ENCODE peak calls at places on chromosomes 5 and 9, in nine cellular contexts. X is brain microvascular endothelial cell, H is lower lobe of right lung, E is breast epithelium, L is heart right ventricle, O is mammary epithelial cell, M is pancreas, Y is A549, P is prostate gland. Z is an unnamed sample.

GRCh38 chr9:128424268-128424780 is 3.7 kb downstream of the CERCAM start:
- DNase-seq in L (no peak), H (no peak), O (no peak), X (no peak), Y (no peak), E (no peak), M (no peak), P (no peak), Z (no peak)

GRCh38 chr5:138274189-138274853 is at the start of gene GFRA3:
- DNase-seq in O (no peak), P (no peak), H (no peak), M (peak), E (no peak), X (no peak), Y (no peak), L (no peak), Z (no peak)

GRCh38 chr5:124583469-124584350 is 162.7 kb downstream of the ZNF608 start:
- DNase-seq in X (peak), Y (peak), E (no peak), H (no peak), O (peak), M (no peak), P (no peak), L (no peak), Z (no peak)

GRCh38 chr5:7396169-7397004 is 449 bp downstream of the ADCY2 start:
- DNase-seq in O (no peak), L (no peak), M (peak), Y (no peak), X (no peak), P (no peak), E (no peak), H (no peak), Z (no peak)

GRCh38 chr9:86947146-86948081 is at the start of gene GAS1:
- DNase-seq in H (peak), E (peak), X (peak), Y (peak), M (peak), O (peak), L (peak), P (peak), Z (peak)

GRCh38 chr9:95459218-95459617 is 57.6 kb downstream of the PTCH1 start:
- DNase-seq in X (no peak), H (no peak), E (no peak), L (no peak), Y (no peak), M (no peak), O (no peak), P (no peak), Z (no peak)

GRCh38 chr9:109101810-109102209 is 17.9 kb downstream of the TMEM245 start:
- DNase-seq in E (no peak), X (peak), P (peak), H (no peak), M (no peak), Y (peak), L (no peak), O (peak), Z (no peak)

GRCh38 chr5:117943120-117943519 is 1045.2 kb downstream of the DTWD2 start:
- DNase-seq in H (no peak), X (no peak), E (no peak), M (no peak), Y (no peak), L (no peak), P (no peak), O (no peak), Z (no peak)

GRCh38 chr9:132168347-132168746 is 6.5 kb downstream of the NTNG2 start:
- DNase-seq in H (no peak), X (no peak), E (no peak), M (no peak), L (no peak), Y (no peak), P (no peak), O (peak), Z (no peak)

GRCh38 chr9:99296375-99296951 is 74.4 kb downstream of the SEC61B start:
- DNase-seq in L (peak), Y (no peak), H (no peak), P (no peak), X (no peak), O (no peak), E (no peak), M (peak), Z (peak)

DNA sequence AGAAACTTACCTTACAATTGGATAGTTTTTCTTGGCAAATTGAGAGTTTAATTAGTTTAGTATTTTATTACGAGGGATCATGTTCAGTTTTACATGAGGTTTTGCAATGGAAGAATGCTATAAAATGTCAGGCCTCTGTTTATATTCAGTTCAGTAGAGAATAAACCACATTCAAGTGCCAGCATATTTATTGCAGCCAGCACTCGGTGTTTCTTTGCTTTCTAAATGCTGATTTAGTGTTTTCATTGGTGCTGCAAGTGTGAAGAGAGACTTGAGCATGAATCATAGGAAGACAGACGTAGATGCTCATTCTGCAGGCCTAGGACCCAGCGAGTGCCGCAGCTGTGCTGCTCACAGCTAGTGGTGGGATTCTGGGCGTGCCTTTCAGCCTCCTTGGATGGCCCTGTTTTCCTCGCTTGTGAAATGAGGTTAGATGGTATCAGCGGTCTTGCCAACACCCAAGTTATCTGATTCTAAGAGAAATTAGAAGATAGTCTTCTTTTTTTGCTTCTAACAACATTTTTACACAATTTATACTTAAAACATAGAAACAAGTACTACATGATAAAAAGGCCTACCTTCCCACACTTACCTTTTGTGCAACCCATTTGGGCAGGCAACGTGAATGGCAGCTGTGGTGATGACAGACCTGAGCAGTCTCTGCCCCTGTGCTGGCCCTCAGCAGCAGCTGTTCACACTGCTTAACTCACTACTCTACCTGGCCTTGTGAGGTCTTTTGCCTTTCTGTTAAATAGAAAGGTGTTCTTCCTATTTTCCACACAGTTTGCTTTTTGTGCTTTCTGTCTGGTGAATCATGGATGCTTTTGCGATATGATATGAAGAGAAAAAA is 26.8 kb upstream of the TNFAIP8 start:
- DNase-seq in E (no peak), H (no peak), P (peak), X (peak), O (no peak), Y (no peak), M (no peak), L (no peak), Z (no peak)
- H3K27ac ChIP-seq in E (no peak), H (no peak), P (peak), X (no peak), O (no peak), Y (peak), M (no peak), L (no peak), Z (peak)

GRCh38 chr5:51414516-51414915 is 31.3 kb downstream of the ISL1 start:
- DNase-seq in H (no peak), E (no peak), Y (no peak), O (peak), M (no peak), L (no peak), P (no peak), X (no peak), Z (no peak)

GRCh38 chr5:51411917-51412316 is 28.7 kb downstream of the ISL1 start:
- DNase-seq in O (no peak), M (no peak), X (no peak), H (no peak), E (no peak), P (no peak), Y (no peak), L (no peak), Z (no peak)

GRCh38 chr5:51416149-51416548 is 32.9 kb downstream of the ISL1 start:
- DNase-seq in E (no peak), Y (no peak), O (no peak), L (no peak), P (no peak), H (no peak), X (no peak), M (no peak), Z (no peak)
- TF ChIP-seq CTCF in E (no peak), Y (no peak), O (peak), L (no peak), P (no peak), H (no peak), X (no peak), M (no peak), Z (no peak)

DNA sequence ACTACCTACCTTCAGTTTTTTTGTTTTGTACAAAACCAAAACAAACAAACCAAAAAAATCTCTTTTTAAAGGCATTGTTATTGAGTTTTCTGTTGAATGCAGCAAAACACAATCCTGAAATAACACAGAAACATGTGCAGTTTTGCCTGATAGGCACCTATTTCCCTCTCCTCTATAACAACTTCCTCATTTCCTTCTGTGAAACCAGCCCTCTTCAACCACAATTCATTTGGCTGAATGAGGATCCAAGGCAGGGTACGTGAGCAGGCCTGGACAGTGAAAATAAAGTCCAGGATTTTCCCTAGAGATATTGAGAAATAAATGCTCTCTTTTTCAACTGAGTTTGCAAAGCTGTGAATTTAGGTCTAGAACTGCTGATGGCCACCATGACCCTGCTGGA is 134.8 kb upstream of the LARP1 start:
- DNase-seq in M (no peak), Y (no peak), O (no peak), L (no peak), E (no peak), P (no peak), H (no peak), X (no peak), Z (no peak)
- H3K27ac ChIP-seq in M (no peak), Y (no peak), O (no peak), L (no peak), E (no peak), P (no peak), H (no peak), X (no peak), Z (no peak)

GRCh38 chr9:111919875-111920274 is 23.3 kb downstream of the UGCG start:
- DNase-seq in P (no peak), E (no peak), X (no peak), Y (no peak), O (no peak), M (no peak), L (no peak), H (no peak), Z (no peak)
- TF ChIP-seq CTCF in P (no peak), E (no peak), X (no peak), Y (no peak), O (no peak), M (no peak), L (no peak), H (no peak), Z (no peak)

GRCh38 chr5:134656690-134657089 is 8.1 kb downstream of the SEC24A start:
- DNase-seq in H (no peak), E (no peak), X (no peak), O (no peak), Y (no peak), L (no peak), P (no peak), M (no peak), Z (no peak)
- H3K27ac ChIP-seq in H (no peak), E (no peak), X (no peak), O (no peak), Y (no peak), L (no peak), P (no peak), M (no peak), Z (no peak)

GRCh38 chr9:3865373-3865772 is 339.6 kb upstream of the RFX3 start:
- DNase-seq in M (no peak), X (no peak), O (peak), P (no peak), Y (no peak), L (no peak), H (no peak), E (no peak), Z (no peak)

GRCh38 chr9:3863686-3864085 is 337.9 kb upstream of the RFX3 start:
- DNase-seq in P (no peak), M (no peak), Y (no peak), X (no peak), O (no peak), H (no peak), L (no peak), E (no peak), Z (no peak)

GRCh38 chr9:3868012-3868411 is 342.2 kb upstream of the RFX3 start:
- DNase-seq in M (no peak), P (no peak), E (no peak), H (no peak), O (no peak), L (no peak), X (no peak), Y (no peak), Z (no peak)

GRCh38 chr9:3858961-3859360 is 333.2 kb upstream of the RFX3 start:
- DNase-seq in P (no peak), H (no peak), Y (peak), M (no peak), X (no peak), L (no peak), E (no peak), O (no peak), Z (no peak)

GRCh38 chr9:3863114-3863528 is 337.3 kb upstream of the RFX3 start:
- DNase-seq in E (no peak), M (no peak), L (no peak), P (no peak), O (peak), Y (peak), X (peak), H (no peak), Z (no peak)
- TF ChIP-seq CTCF in E (no peak), M (no peak), L (no peak), P (no peak), O (no peak), Y (no peak), X (peak), H (no peak), Z (no peak)

GRCh38 chr5:73821003-73821402 is 195.0 kb downstream of the ARHGEF28 start:
- DNase-seq in H (no peak), X (no peak), E (no peak), P (no peak), M (no peak), O (no peak), Y (no peak), L (no peak), Z (no peak)

GRCh38 chr5:73820321-73820720 is 194.3 kb downstream of the ARHGEF28 start:
- DNase-seq in X (no peak), Y (no peak), O (peak), L (no peak), E (no peak), H (no peak), P (no peak), M (no peak), Z (peak)

GRCh38 chr5:73815631-73816030 is 189.6 kb downstream of the ARHGEF28 start:
- DNase-seq in M (no peak), X (no peak), P (no peak), H (no peak), Y (no peak), O (peak), L (no peak), E (no peak), Z (no peak)

GRCh38 chr5:73816656-73817420 is 190.8 kb downstream of the ARHGEF28 start:
- DNase-seq in L (no peak), Y (no peak), P (no peak), X (peak), O (peak), M (no peak), H (no peak), E (no peak), Z (no peak)

DNA sequence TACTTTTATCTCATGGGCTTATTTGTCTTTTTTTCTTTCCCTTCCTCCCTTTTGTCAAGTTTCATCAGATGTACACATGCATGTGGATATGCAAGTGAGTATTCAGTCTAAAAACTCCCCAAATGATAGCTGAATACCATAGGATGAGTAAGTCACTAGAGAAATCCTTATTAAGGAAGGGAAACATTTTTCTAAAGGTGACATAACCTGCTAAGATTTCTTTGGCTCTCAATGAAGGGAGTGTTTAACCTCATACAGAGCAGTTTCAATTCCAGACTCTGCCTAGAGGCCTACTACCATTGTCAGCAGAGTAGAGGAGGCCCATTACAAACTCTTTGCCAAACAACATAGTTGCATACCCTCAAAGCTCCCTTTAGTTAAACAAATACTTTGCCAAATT is 192.4 kb downstream of the ARHGEF28 start:
- DNase-seq in Y (no peak), H (no peak), M (no peak), X (peak), L (no peak), E (no peak), O (peak), P (no peak), Z (no peak)
- H3K27ac ChIP-seq in Y (peak), H (no peak), M (no peak), X (peak), L (no peak), E (peak), O (peak), P (no peak), Z (no peak)

GRCh38 chr9:68533678-68534077 is 7.0 kb downstream of the TMEM252 start:
- DNase-seq in P (no peak), Y (no peak), H (no peak), L (no peak), O (no peak), X (no peak), M (no peak), E (no peak), Z (no peak)

GRCh38 chr9:68530618-68531017 is 10.1 kb downstream of the TMEM252 start:
- DNase-seq in M (peak), Y (peak), O (no peak), X (peak), H (peak), E (no peak), P (no peak), L (peak), Z (peak)
- TF ChIP-seq CTCF in M (no peak), Y (no peak), O (no peak), X (peak), H (no peak), E (no peak), P (no peak), L (peak), Z (no peak)

Z was measured in Peyer's patch.